ENCODE peak calls at places on chromosome 17, in eight cellular contexts. K, Y, V, U, E, G, H and F are unnamed samples.
A peak's percentile ranks its signal among the peaks of the same experiment; 100 is the strongest.

GRCh38 chr17:33459078-33459940 is 166.2 kb upstream of the ASIC2 start:
- DNase-seq in K (no peak), Y (no peak), V (peak; percentile 15), U (no peak), E (no peak), G (no peak), H (no peak), F (no peak)

GRCh38 chr17:66549312-66549705 is 246.9 kb downstream of the PRKCA start:
- DNase-seq in K (no peak), Y (no peak), V (no peak), U (no peak), E (no peak), G (no peak), H (no peak), F (no peak)

GRCh38 chr17:82854226-82854625 is 14.4 kb upstream of the ZNF750 start:
- DNase-seq in K (no peak), Y (peak; percentile 3), V (no peak), U (no peak), E (no peak), G (no peak), H (no peak), F (no peak)

GRCh38 chr17:79802039-79802735 is 5.3 kb upstream of the CBX8 start:
- DNase-seq in K (no peak), Y (no peak), V (no peak), U (no peak), E (no peak), G (no peak), H (no peak), F (no peak)

GRCh38 chr17:79095345-79096055 is 20.9 kb downstream of the ENGASE start:
- DNase-seq in K (no peak), Y (no peak), V (no peak), U (no peak), E (no peak), G (no peak), H (no peak), F (no peak)

GRCh38 chr17:68424861-68425260 is 32.4 kb downstream of the WIPI1 start:
- DNase-seq in K (peak; percentile 74), Y (no peak), V (no peak), U (no peak), E (no peak), G (no peak), H (no peak), F (no peak)

GRCh38 chr17:73419051-73419450 is 107.2 kb upstream of the CDC42EP4 start:
- DNase-seq in K (no peak), Y (no peak), V (no peak), U (no peak), E (no peak), G (no peak), H (no peak), F (no peak)

GRCh38 chr17:65742433-65743312 is 181.2 kb upstream of the AXIN2 start:
- DNase-seq in K (no peak), Y (no peak), V (no peak), U (no peak), E (no peak), G (no peak), H (no peak), F (no peak)

GRCh38 chr17:82383411-82383810 is 11.8 kb downstream of the UTS2R start:
- DNase-seq in K (no peak), Y (no peak), V (no peak), U (no peak), E (no peak), G (no peak), H (no peak), F (no peak)

GRCh38 chr17:15782809-15783208 is 50.7 kb downstream of the TBC1D26 start:
- DNase-seq in K (no peak), Y (peak; percentile 79), V (no peak), U (no peak), E (no peak), G (peak; percentile 64), H (peak; percentile 70), F (peak; percentile 79)

GRCh38 chr17:15092261-15092660 is 172.9 kb downstream of the PMP22 start:
- DNase-seq in K (no peak), Y (no peak), V (no peak), U (no peak), E (peak; percentile 45), G (no peak), H (no peak), F (no peak)

GRCh38 chr17:30318190-30318589 is 15.7 kb downstream of the TMIGD1 start:
- DNase-seq in K (no peak), Y (no peak), V (no peak), U (no peak), E (no peak), G (no peak), H (no peak), F (no peak)

GRCh38 chr17:78817123-78817522 is 23.5 kb downstream of the USP36 start:
- DNase-seq in K (no peak), Y (peak; percentile 24), V (no peak), U (no peak), E (no peak), G (no peak), H (no peak), F (no peak)

GRCh38 chr17:45648642-45649041 is 135.5 kb upstream of the CRHR1 start:
- DNase-seq in K (no peak), Y (no peak), V (peak; percentile 27), U (no peak), E (no peak), G (no peak), H (no peak), F (no peak)

GRCh38 chr17:52419256-52419655 is 260.7 kb upstream of the CA10 start:
- DNase-seq in K (no peak), Y (no peak), V (no peak), U (no peak), E (no peak), G (no peak), H (no peak), F (no peak)

GRCh38 chr17:37084375-37084774 is 135.6 kb downstream of the AATF start:
- DNase-seq in K (no peak), Y (no peak), V (no peak), U (no peak), E (no peak), G (no peak), H (no peak), F (no peak)

GRCh38 chr17:6495450-6496115 is 51.3 kb downstream of the PIMREG start:
- DNase-seq in K (no peak), Y (peak; percentile 31), V (no peak), U (no peak), E (no peak), G (no peak), H (no peak), F (no peak)

GRCh38 chr17:6496116-6496481 is 51.8 kb downstream of the PIMREG start:
- DNase-seq in K (no peak), Y (peak; percentile 29), V (no peak), U (no peak), E (peak; percentile 44), G (peak; percentile 60), H (no peak), F (peak; percentile 9)

GRCh38 chr17:6491071-6491700 is 46.9 kb downstream of the PIMREG start:
- DNase-seq in K (no peak), Y (peak; percentile 20), V (no peak), U (no peak), E (no peak), G (no peak), H (no peak), F (no peak)

GRCh38 chr17:6494239-6494941 is 50.1 kb downstream of the PIMREG start:
- DNase-seq in K (peak; percentile 85), Y (peak; percentile 35), V (no peak), U (no peak), E (no peak), G (no peak), H (no peak), F (no peak)

DNA sequence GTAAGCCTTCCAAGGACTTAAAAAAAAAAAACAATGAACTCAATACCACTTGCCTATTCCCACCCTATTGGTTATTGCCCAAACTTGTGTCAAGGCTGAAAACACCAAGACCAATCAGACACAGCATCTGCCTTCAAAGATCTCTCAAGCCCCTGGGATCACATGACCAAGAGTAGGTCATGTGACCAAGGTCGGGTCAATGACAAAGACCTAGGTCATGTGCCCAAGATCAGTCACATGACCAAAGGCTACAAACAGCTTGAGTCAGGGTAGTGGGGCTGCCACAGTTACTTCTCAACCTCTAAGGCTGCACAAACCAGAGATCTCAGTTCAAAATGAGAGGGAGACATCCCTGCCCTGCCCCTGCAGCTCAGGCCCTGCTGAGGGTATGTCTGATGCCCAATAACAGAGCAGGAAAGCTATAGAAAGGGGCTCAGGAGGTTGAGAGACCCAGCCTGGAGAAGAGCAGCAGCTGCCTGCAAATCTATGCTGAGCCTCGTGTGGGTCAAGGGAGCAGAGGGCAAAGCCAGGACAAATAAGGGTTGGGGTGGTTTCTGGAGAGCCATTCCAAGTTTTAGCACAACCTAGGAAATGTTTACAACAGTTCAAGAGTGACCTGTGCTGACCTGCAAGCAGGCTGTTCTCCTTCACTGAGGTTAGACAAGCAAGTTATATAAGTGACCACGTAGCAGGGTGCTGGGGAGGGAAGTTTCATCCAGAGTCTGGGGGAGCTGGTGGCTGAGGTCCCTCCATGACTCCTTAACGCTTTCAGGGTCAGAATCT is 48.8 kb downstream of the PIMREG start:
- DNase-seq in K (no peak), Y (peak; percentile 8), V (peak; percentile 40), U (no peak), E (no peak), G (peak; percentile 77), H (no peak), F (no peak)
- H3K4me1 ChIP-seq in K (peaks cover 11% of the 10 kb centered on the region), Y (peaks cover 3% of the 10 kb centered on the region), V (no peaks in the 10 kb centered on the region), U (no peaks in the 10 kb centered on the region), E (peaks cover 20% of the 10 kb centered on the region), G (peaks cover 33% of the 10 kb centered on the region), H (peaks cover 17% of the 10 kb centered on the region), F (no peaks in the 10 kb centered on the region)

GRCh38 chr17:61366715-61367413 is 32.8 kb upstream of the TBX2 start:
- DNase-seq in K (no peak), Y (no peak), V (no peak), U (no peak), E (peak; percentile 96), G (no peak), H (peak; percentile 72), F (no peak)
- H3K27ac ChIP-seq in K (no peak overlapping the region), Y (no peak overlapping the region), V (no peak overlapping the region), U (no peak overlapping the region), E (peak overlapping the region; percentile 82), G (no peak overlapping the region), H (peak overlapping the region; percentile 36), F (no peak overlapping the region)

DNA sequence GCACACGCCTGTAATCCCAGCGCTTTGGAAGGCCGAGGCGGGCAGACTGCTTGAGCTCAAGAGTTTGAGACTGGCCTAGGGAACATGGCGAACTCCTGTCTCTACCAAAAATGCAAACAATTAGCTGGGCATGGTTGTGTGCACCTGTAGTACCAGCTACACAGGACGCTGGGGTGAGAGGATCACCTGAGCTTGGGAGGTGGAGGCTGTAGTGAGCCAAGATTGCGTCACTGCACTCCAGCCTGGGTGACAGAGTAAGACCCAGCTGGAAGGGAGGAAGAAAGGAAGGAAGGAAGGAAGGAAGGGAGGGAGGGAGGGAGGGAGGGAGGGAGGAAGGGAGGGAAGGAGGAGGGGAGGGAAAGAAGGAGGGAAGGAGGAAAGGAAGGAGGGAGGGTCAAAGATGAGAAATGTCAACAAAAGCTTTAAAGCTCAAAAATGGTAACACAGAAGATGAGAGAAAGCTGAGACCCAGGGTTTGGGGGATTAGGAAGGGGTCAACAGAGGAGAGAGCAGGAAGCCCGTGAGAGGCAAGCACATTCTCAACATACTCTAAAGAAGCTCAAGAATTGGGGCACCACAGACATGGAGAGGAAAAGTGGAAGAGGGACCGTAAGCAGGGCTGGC is 5.0 kb upstream of the KRT19 start:
- DNase-seq in K (no peak), Y (no peak), V (no peak), U (no peak), E (no peak), G (no peak), H (no peak), F (no peak)
- H3K4me1 ChIP-seq in K (peaks cover 93% of the 10 kb centered on the region), Y (peaks cover 3% of the 10 kb centered on the region), V (peaks cover 44% of the 10 kb centered on the region), U (peaks cover 8% of the 10 kb centered on the region), E (peaks cover 37% of the 10 kb centered on the region), G (peaks cover 1% of the 10 kb centered on the region), H (peaks cover 5% of the 10 kb centered on the region), F (no peaks in the 10 kb centered on the region)

GRCh38 chr17:50053654-50053960 is 2.3 kb upstream of the ITGA3 start:
- DNase-seq in K (no peak), Y (peak; percentile 0), V (no peak), U (no peak), E (no peak), G (no peak), H (no peak), F (no peak)
- H3K27ac ChIP-seq in K (peak overlapping the region; percentile 97), Y (no peak overlapping the region), V (no peak overlapping the region), U (peak overlapping the region; percentile 34), E (peak overlapping the region; percentile 71), G (peak overlapping the region; percentile 26), H (peak overlapping the region; percentile 91), F (no peak overlapping the region)